ENCODE peak calls at places on chromosome 13, in seven cellular contexts. T is SK-N-SH, N is HCT116, D is K562, L is GM12878, A is H1, J is HepG2. W is an unnamed sample.

GRCh38 chr13:28117689-28118377 is 17.5 kb upstream of the FLT3 start:
- DNase-seq in T (no peak), N (no peak), D (no peak), L (no peak), A (no peak), J (no peak), W (peak)

GRCh38 chr13:39895254-39895653 is 239.8 kb downstream of the COG6 start:
- DNase-seq in T (no peak), N (no peak), D (no peak), L (no peak), A (no peak), J (no peak), W (no peak)

GRCh38 chr13:67075239-67075638 is 154.9 kb downstream of the PCDH9 start:
- DNase-seq in T (no peak), N (no peak), D (no peak), L (no peak), A (no peak), J (no peak), W (no peak)

GRCh38 chr13:48562296-48563066 is 29.6 kb upstream of the RCBTB2 start:
- DNase-seq in T (no peak), N (no peak), D (no peak), L (peak), A (no peak), J (no peak), W (no peak)

GRCh38 chr13:105572401-105572800 is 963.1 kb downstream of the EFNB2 start:
- DNase-seq in T (no peak), N (no peak), D (no peak), L (no peak), A (no peak), J (no peak), W (no peak)

GRCh38 chr13:46173656-46174055 is 8.3 kb downstream of the LCP1 start:
- DNase-seq in T (no peak), N (no peak), D (no peak), L (no peak), A (no peak), J (no peak), W (no peak)

GRCh38 chr13:31090921-31091624 is 70.6 kb downstream of the HSPH1 start:
- DNase-seq in T (no peak), N (no peak), D (no peak), L (no peak), A (no peak), J (no peak), W (no peak)

GRCh38 chr13:101204270-101205011 is 211.9 kb downstream of the NALCN start:
- DNase-seq in T (peak), N (no peak), D (no peak), L (no peak), A (no peak), J (no peak), W (no peak)

GRCh38 chr13:24921003-24921402 is 157.0 kb downstream of the RNF17 start:
- DNase-seq in T (no peak), N (no peak), D (no peak), L (no peak), A (no peak), J (no peak), W (no peak)

GRCh38 chr13:80131204-80131603 is 209.7 kb downstream of the SPRY2 start:
- DNase-seq in T (peak), N (no peak), D (no peak), L (no peak), A (no peak), J (no peak), W (peak)

GRCh38 chr13:41179593-41180250 is 14.6 kb downstream of the KBTBD7 start:
- DNase-seq in T (no peak), N (no peak), D (no peak), L (no peak), A (no peak), J (no peak), W (no peak)

GRCh38 chr13:30257433-30258099 is 49.8 kb downstream of the KATNAL1 start:
- DNase-seq in T (peak), N (no peak), D (no peak), L (no peak), A (peak), J (no peak), W (no peak)

GRCh38 chr13:101916108-101916757 is 463.8 kb downstream of the ITGBL1 start:
- DNase-seq in T (peak), N (no peak), D (no peak), L (no peak), A (peak), J (no peak), W (no peak)

GRCh38 chr13:26759907-26760834 is at the start of gene GPR12:
- DNase-seq in T (peak), N (no peak), D (no peak), L (no peak), A (no peak), J (no peak), W (peak)

GRCh38 chr13:19680751-19681150 is 47.3 kb downstream of the MPHOSPH8 start:
- DNase-seq in T (no peak), N (no peak), D (no peak), L (no peak), A (no peak), J (no peak), W (no peak)

GRCh38 chr13:113327766-113328391 is 30.8 kb downstream of the LAMP1 start:
- DNase-seq in T (peak), N (no peak), D (no peak), L (no peak), A (no peak), J (no peak), W (no peak)

GRCh38 chr13:113328851-113329250 is 31.8 kb downstream of the LAMP1 start:
- DNase-seq in T (no peak), N (no peak), D (no peak), L (no peak), A (no peak), J (no peak), W (no peak)

GRCh38 chr13:113329656-113330312 is 32.7 kb downstream of the LAMP1 start:
- DNase-seq in T (no peak), N (no peak), D (no peak), L (no peak), A (no peak), J (no peak), W (no peak)

GRCh38 chr13:113325779-113326178 is 28.7 kb downstream of the LAMP1 start:
- DNase-seq in T (no peak), N (no peak), D (no peak), L (no peak), A (no peak), J (no peak), W (no peak)

GRCh38 chr13:113327391-113327765 is 30.3 kb downstream of the LAMP1 start:
- DNase-seq in T (no peak), N (no peak), D (no peak), L (no peak), A (no peak), J (no peak), W (no peak)
- TF ChIP-seq JUND in T (no peak), N (no peak), D (no peak), L (no peak), A (no peak), J (no peak), W (no peak)

GRCh38 chr13:93942016-93942415 is 537.5 kb downstream of the DCT start:
- DNase-seq in T (no peak), N (no peak), D (no peak), L (no peak), A (no peak), J (no peak), W (no peak)
- TF ChIP-seq JUND in T (no peak), N (no peak), D (no peak), L (no peak), A (no peak), J (no peak), W (no peak)

DNA sequence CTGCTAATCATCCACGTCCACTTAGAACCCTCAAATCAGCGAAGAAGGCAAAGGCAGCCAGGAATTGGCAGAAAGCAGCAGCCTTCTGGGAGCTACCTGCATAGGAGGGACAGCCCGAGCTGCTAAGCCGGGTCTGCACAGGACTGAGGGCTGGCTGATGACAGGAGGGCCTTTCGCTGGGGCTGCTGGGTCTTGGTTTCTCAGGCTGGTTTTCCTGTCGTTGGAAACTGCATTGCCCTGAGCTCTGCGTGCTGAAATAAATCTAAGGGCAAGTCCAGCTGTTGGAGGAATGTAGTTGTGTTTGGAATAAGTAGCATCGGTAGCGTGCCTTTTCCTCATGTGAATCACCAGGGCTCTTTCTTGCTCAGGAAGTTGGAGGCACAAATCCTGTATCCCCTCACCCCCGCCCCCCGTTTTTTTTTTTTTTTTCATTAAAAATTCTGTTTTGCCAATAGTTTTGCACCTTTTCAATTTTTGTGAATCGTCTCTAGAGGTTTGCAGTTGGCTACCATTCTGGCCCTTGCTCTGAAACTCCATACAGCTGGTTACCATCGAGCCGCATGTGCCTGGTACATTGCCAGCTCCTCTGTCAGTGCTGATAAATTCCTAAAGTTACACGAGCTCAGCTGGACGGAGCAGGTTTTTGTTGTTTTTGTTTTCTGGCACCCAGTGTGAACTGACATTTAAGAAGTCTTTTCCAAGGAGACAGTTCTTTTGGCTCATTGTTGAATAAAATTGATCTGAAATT is 193.9 kb upstream of the RNF113B start:
- DNase-seq in T (no peak), N (no peak), D (no peak), L (no peak), A (peak), J (no peak), W (no peak)
- TF ChIP-seq JUND in T (no peak), N (no peak), D (no peak), L (no peak), A (no peak), J (no peak), W (no peak)

GRCh38 chr13:23447927-23448326 is 14.4 kb upstream of the SACS start:
- DNase-seq in T (no peak), N (no peak), D (no peak), L (no peak), A (no peak), J (no peak), W (no peak)

GRCh38 chr13:23449386-23450162 is 16.1 kb upstream of the SACS start:
- DNase-seq in T (no peak), N (no peak), D (no peak), L (no peak), A (no peak), J (no peak), W (no peak)

GRCh38 chr13:23445794-23446193 is 12.3 kb upstream of the SACS start:
- DNase-seq in T (no peak), N (no peak), D (no peak), L (no peak), A (peak), J (no peak), W (no peak)

GRCh38 chr13:23453132-23453531 is 19.6 kb upstream of the SACS start:
- DNase-seq in T (no peak), N (no peak), D (no peak), L (no peak), A (peak), J (no peak), W (no peak)

DNA sequence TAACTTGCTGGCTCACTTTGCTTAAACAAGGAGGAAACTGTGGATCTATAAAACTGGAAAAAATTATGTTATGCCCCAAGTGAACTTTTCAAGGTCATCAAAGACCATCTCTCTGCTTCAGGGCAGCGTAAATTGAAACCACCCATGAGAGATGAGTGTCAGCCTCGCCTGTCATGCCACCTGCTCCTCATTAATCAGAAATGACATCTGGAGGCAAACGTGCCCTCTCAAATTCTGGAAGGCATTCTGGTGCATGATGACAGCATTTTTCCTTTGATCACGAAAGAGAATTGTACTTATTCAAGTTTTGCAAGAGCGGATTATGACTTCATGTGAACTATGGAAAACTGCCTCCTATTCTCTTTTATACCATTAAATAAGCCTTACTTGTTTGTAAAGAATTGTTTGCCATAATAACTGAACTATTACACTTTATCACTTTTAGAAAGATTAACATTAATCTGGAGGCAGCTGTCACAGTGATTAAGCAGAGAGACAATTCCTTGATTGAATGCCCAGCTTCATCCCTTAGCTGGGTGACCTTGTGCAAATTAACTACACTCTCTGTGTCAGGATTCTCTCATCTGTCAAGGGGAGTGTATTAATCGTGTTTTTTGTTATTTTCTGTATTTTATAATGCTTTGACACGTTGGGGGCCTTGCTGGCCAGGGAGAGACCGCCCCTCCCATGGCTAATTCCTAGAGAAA is 17.0 kb upstream of the SACS start:
- DNase-seq in T (peak), N (no peak), D (no peak), L (no peak), A (no peak), J (no peak), W (no peak)
- TF ChIP-seq JUND in T (no peak), N (no peak), D (no peak), L (no peak), A (no peak), J (no peak), W (no peak)

DNA sequence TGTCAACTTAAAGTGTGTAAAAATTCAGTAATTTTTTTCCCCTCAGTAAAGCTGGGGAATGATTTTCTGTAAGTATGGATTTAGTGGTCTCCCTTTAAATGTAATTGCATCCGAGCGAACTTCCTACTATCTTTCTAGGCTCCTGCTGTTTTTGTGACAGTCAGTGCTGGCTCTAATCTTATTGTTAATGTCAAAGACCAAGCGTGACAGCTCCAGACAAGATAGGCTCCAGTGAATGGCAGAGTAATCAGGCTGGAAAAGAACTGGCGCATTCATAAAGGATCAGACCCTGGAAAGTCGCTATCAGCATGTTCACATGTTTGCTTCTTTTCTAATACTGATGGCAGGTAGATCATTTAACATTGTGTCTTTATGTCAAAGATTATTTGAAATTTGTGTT is 908.0 kb upstream of the ATXN8OS start:
- DNase-seq in T (peak), N (no peak), D (no peak), L (no peak), A (no peak), J (no peak), W (no peak)
- TF ChIP-seq JUND in T (no peak), N (no peak), D (no peak), L (no peak), A (no peak), J (no peak), W (no peak)

GRCh38 chr13:51585696-51586095 is 1.4 kb downstream of the WDFY2 start:
- DNase-seq in T (no peak), N (no peak), D (no peak), L (no peak), A (no peak), J (no peak), W (no peak)
- TF ChIP-seq JUND in T (peak), N (no peak), D (no peak), L (no peak), A (no peak), J (no peak), W (no peak)

DNA sequence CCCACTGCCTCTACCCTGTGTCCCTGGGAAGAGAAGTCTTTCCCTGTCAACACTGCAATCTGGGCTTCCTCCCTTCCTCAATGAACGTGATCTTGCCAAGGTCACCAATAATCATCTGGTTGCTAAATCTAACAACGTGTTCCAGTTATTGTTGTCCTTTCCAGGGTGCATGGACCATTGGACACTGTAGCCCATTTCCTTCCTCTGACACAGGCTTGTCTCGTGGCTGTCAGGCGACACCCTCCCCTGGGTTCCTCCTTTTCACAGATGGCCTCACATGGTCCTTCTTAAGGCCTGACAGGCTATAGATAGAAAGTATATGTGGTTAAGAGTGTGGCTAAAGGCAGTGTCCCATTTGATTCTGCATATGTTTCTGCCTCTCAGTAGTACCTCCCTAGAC is 67.7 kb upstream of the STARD13 start:
- DNase-seq in T (no peak), N (no peak), D (no peak), L (peak), A (no peak), J (no peak), W (no peak)
- TF ChIP-seq JUND in T (no peak), N (no peak), D (no peak), L (no peak), A (no peak), J (no peak), W (no peak)

DNA sequence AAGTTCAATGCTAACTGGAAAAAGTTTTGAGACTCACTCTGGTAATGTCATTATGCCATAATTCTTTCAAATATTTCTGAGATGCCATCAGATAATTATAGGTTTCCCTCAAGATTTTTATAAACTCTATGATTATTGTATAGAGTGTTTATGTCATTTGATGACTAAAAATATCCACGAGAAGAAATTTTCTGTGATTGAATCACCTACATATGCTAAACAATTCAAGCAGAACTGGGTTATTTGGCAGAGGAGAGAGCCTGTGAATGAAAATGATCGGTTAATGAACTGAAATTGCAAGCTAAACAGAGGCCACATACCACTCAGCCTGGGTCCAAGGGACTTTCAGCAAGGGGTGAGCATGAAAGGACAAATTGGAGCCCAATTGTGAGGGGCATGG is 92.6 kb upstream of the TSC22D1 start:
- DNase-seq in T (no peak), N (no peak), D (no peak), L (no peak), A (no peak), J (no peak), W (no peak)
- TF ChIP-seq JUND in T (peak), N (no peak), D (no peak), L (no peak), A (no peak), J (no peak), W (no peak)

DNA sequence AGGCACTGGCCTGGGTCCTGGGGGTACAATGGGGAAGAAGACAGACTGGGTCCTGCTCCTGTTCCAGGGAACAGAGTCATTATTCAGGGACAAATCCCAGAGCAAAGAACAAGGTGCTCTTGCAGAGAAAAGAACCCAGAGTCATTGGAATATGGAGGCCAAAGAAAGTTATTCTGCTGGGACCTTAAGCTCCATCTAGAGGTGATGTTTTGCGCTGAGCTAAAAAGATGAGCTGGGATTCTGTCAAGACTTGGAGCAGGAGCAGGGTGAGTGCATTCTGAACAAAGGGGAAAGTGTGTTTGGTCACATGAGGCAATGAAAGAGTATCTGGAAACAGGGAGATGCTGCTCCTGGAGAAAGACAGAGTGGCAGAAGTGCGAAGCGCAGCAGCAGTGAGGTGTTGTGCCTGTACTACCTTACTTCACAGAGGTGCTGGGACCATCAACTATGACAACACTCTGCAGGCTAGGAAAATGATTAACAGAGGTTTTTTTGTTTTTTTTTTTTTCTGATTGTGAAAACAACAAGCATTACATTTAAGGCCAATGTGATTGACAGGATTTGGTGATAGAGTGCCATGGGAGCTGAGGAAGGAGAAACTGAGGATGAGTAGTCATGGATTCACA is 95.3 kb upstream of the TNFSF11 start:
- DNase-seq in T (peak), N (peak), D (no peak), L (no peak), A (no peak), J (no peak), W (peak)
- TF ChIP-seq JUND in T (no peak), N (no peak), D (no peak), L (no peak), A (no peak), J (no peak), W (no peak)

DNA sequence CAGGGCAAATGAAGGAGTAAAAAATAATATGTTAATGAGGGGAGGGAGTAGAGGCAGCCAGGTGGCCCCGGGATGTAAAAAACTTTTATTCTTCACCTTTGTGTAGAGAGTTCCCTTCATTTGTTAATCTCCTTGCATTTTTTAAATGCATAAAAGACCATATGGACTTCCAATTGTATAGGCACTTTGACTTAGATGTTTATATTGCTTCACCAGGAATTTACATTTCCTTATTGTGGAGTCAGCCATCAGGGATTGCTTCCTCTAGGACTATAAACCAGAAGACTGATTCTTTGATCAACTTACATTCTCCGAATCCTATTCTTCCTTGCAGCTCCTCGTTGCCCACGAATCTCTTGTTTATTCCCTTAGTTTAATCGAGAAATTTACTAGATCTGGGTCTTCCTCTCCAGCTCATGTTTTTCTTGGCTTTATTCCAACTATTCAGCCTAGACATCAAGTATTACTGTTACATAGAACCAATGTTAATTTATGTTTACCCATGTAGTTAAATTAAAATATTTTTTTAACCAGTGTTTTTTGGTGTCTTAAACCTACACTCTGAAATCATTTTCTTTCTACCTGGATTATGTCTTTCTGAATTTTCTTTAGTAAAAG is 1187.0 kb upstream of the SLC10A2 start:
- DNase-seq in T (no peak), N (no peak), D (no peak), L (no peak), A (no peak), J (no peak), W (peak)
- TF ChIP-seq JUND in T (no peak), N (no peak), D (no peak), L (no peak), A (no peak), J (no peak), W (no peak)